ENCODE peak calls at places on chromosomes 11 and 22, in nine cellular contexts. E, Q, V, W, S, N, H, R and M are unnamed samples.

GRCh38 chr11:20668844-20669832 is at the start of gene NELL1:
- DNase-seq in E (no peak), Q (no peak), V (peak; percentile 65), W (peak; percentile 26), S (no peak), N (no peak), H (no peak), R (no peak), M (no peak)

GRCh38 chr22:24059121-24059520 is 48.0 kb downstream of the CABIN1 start:
- DNase-seq in E (peak; percentile 99), Q (peak; percentile 98), V (no peak), W (no peak), S (no peak), N (no peak), H (peak; percentile 97), R (no peak), M (no peak)

GRCh38 chr11:33701831-33702230 is 1.2 kb upstream of the C11orf91 start:
- DNase-seq in E (peak; percentile 92), Q (peak; percentile 68), V (no peak), W (no peak), S (no peak), N (no peak), H (peak; percentile 68), R (no peak), M (no peak)

GRCh38 chr11:37988031-37988430 is 1390.0 kb upstream of the RAG2 start:
- DNase-seq in E (peak; percentile 17), Q (peak; percentile 35), V (no peak), W (no peak), S (no peak), N (no peak), H (no peak), R (no peak), M (no peak)

GRCh38 chr11:39786281-39786680 is 1673.2 kb downstream of the LRRC4C start:
- DNase-seq in E (no peak), Q (no peak), V (peak; percentile 51), W (no peak), S (no peak), N (no peak), H (no peak), R (no peak), M (no peak)

GRCh38 chr11:9868641-9869040 is 204.8 kb downstream of the SWAP70 start:
- DNase-seq in E (no peak), Q (no peak), V (no peak), W (no peak), S (no peak), N (no peak), H (no peak), R (no peak), M (no peak)

GRCh38 chr11:2929880-2930704 is 872 bp upstream of the PHLDA2 start:
- DNase-seq in E (peak; percentile 61), Q (peak; percentile 25), V (peak; percentile 83), W (peak; percentile 38), S (peak; percentile 77), N (peak; percentile 86), H (peak; percentile 25), R (peak; percentile 58), M (peak; percentile 91)

GRCh38 chr22:38866399-38867123 is 5.5 kb downstream of the CBX6 start:
- DNase-seq in E (no peak), Q (no peak), V (peak; percentile 84), W (peak; percentile 52), S (no peak), N (peak; percentile 4), H (no peak), R (no peak), M (peak; percentile 85)

GRCh38 chr11:5596611-5597201 is at the start of gene TRIM6:
- DNase-seq in E (peak; percentile 35), Q (peak; percentile 38), V (peak; percentile 88), W (peak; percentile 47), S (peak; percentile 33), N (peak; percentile 49), H (peak; percentile 40), R (peak; percentile 68), M (no peak)

GRCh38 chr11:130631119-130631518 is 182.7 kb downstream of the ADAMTS15 start:
- DNase-seq in E (peak; percentile 95), Q (peak; percentile 85), V (no peak), W (no peak), S (peak; percentile 88), N (no peak), H (peak; percentile 90), R (no peak), M (no peak)
- TF ChIP-seq CTCF in E (no peak), Q (no peak), V (no peak), W (no peak), S (no peak), N (no peak), H (no peak), R (no peak), M (no peak)

GRCh38 chr11:99198215-99198614 is 177.5 kb downstream of the CNTN5 start:
- DNase-seq in E (no peak), Q (no peak), V (no peak), W (no peak), S (no peak), N (no peak), H (no peak), R (no peak), M (no peak)
- TF ChIP-seq CTCF in E (no peak), Q (no peak), V (no peak), W (no peak), S (no peak), N (no peak), H (no peak), R (no peak), M (no peak)

DNA sequence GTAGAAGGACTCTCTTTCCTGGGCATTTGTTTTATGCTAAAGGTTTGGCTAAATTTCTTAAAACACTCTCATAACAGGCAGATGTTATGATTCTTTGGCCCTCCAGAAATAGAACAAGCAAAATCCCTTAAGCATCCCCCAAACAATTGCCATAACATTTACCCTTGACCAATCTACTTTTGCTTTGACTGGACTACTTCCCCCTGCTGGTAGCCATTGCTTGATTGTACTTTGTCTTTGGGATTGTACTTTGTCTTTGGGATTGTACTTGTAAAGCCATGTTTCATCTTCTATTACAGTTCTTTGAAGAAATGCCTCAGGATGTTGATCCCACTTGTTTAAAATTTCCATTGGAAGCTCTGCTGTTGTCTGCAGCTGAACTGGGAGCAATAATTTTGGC is 53.3 kb upstream of the GLYAT start:
- DNase-seq in E (no peak), Q (no peak), V (no peak), W (no peak), S (no peak), N (no peak), H (no peak), R (no peak), M (no peak)
- TF ChIP-seq CTCF in E (no peak), Q (peak; percentile 26), V (no peak), W (no peak), S (no peak), N (no peak), H (peak; percentile 47), R (peak; percentile 39), M (peak; percentile 15)

DNA sequence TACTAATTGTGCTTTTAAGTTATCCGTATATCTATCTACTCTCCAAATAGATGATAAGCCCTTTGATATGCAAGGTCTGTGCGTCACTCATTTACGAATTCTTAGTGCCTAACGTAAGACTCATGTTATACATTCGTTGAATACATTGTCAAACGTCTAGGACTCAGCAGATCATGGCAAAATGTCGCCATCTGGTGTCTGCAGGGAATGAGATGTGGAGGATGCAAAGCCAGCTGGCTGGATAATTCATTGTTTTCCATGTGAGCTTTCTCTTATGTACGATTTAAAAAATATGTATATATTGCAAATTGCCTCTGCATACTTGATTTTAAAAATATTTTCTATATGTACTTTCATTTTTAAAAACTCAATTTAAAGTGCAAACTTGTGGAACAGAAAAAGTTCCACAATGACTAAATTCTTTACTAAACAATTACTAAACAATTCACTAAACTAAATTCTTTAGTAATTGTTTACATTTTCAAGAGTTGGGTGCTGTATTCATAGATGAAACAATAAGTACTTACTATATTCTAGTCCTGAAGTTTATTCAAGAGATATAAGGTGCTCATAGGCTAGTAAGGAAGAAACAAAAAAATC is 33.8 kb downstream of the ZNF202 start:
- DNase-seq in E (peak; percentile 77), Q (peak; percentile 79), V (no peak), W (peak; percentile 73), S (peak; percentile 72), N (peak; percentile 60), H (peak; percentile 72), R (no peak), M (no peak)
- TF ChIP-seq CTCF in E (peak; percentile 83), Q (peak; percentile 88), V (peak; percentile 78), W (peak; percentile 50), S (peak; percentile 73), N (peak; percentile 63), H (peak; percentile 88), R (peak; percentile 68), M (peak; percentile 90)

GRCh38 chr11:30914143-30914762 is 328.1 kb upstream of the MPPED2 start:
- DNase-seq in E (peak; percentile 48), Q (peak; percentile 53), V (peak; percentile 73), W (peak; percentile 72), S (peak; percentile 25), N (peak; percentile 18), H (peak; percentile 49), R (no peak), M (no peak)
- TF ChIP-seq CTCF in E (peak; percentile 55), Q (peak; percentile 84), V (peak; percentile 42), W (no peak), S (no peak), N (peak; percentile 9), H (peak; percentile 69), R (peak; percentile 14), M (peak; percentile 84)

DNA sequence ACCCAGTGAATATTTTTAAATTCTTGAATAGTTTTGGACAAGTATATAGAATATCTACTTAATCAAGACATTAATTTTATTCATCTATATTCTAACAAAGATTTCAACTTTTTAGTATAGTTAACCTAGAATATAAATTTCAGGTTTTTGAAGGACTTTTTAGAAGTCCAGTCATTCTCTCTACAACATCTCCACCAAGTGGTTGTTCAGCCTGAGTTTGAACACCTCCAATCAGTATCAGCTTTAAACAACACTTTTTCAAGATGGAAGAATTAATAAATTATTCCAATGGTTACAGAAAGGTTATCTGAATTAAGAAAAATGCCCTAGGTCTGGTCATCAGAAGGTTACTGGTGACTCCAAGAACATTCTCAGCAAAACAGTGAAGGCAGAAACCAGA is 31.8 kb downstream of the EIF3M start:
- DNase-seq in E (no peak), Q (peak; percentile 45), V (no peak), W (no peak), S (no peak), N (peak; percentile 13), H (no peak), R (no peak), M (no peak)
- TF ChIP-seq CTCF in E (peak; percentile 26), Q (peak; percentile 26), V (no peak), W (no peak), S (no peak), N (peak; percentile 9), H (peak; percentile 32), R (peak; percentile 8), M (peak; percentile 50)

DNA sequence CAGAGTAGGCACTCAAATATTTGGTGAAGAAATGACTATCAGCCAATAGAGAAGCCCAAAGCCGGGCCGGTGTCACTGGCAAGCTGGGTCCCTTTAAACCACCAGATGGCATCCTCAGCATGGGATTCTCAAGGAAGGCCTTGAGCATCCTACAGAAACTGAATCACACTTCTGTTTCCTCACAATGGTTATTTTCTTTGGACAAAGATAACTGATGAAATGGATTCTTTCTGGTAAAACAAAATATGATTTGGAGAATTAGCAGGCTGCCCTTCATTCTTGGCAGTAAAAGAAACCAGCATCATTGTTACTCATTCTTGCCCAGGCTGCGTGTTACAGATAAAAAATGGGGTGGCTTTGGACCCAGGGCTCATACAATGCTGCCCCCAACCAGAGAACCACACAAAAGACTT is 30.3 kb upstream of the ASPHD2 start:
- DNase-seq in E (peak; percentile 77), Q (peak; percentile 93), V (peak; percentile 59), W (peak; percentile 63), S (peak; percentile 57), N (peak; percentile 58), H (peak; percentile 69), R (no peak), M (no peak)
- TF ChIP-seq CTCF in E (peak; percentile 92), Q (peak; percentile 87), V (peak; percentile 56), W (peak; percentile 32), S (peak; percentile 81), N (peak; percentile 73), H (peak; percentile 82), R (peak; percentile 44), M (peak; percentile 92)